ENCODE peak calls at places on chromosome 3, in five cellular contexts. Q is right atrium auricular region, M is endothelial cell, R is tibial artery, D is astrocyte of the spinal cord. X is an unnamed sample.
A peak's percentile ranks its signal among the peaks of the same experiment; 100 is the strongest.

GRCh38 chr3:60932669-60933068 is 318.6 kb downstream of the FHIT start:
- DNase-seq in Q (no peak), M (no peak), R (no peak), D (peak; percentile 30), X (no peak)

GRCh38 chr3:166706094-166706493 is 674.0 kb downstream of the ZBBX start:
- DNase-seq in Q (no peak), M (no peak), R (no peak), D (no peak), X (no peak)

GRCh38 chr3:25830373-25831305 is 40.7 kb downstream of the OXSM start:
- DNase-seq in Q (no peak), M (no peak), R (no peak), D (no peak), X (no peak)

GRCh38 chr3:139718415-139718814 is 40.6 kb upstream of the NMNAT3 start:
- DNase-seq in Q (peak; percentile 60), M (peak; percentile 67), R (peak; percentile 21), D (peak; percentile 47), X (peak; percentile 57)

GRCh38 chr3:87541711-87542110 is 265.3 kb upstream of the POU1F1 start:
- DNase-seq in Q (no peak), M (no peak), R (no peak), D (no peak), X (no peak)

GRCh38 chr3:193901007-193901406 is 234.9 kb upstream of the HES1 start:
- DNase-seq in Q (no peak), M (no peak), R (no peak), D (no peak), X (no peak)

GRCh38 chr3:46087871-46088270 is 60.6 kb upstream of the XCR1 start:
- DNase-seq in Q (peak; percentile 61), M (no peak), R (peak; percentile 51), D (peak; percentile 46), X (no peak)

GRCh38 chr3:129015388-129016105 is 14.4 kb downstream of the EFCC1 start:
- DNase-seq in Q (no peak), M (peak; percentile 71), R (no peak), D (no peak), X (no peak)

GRCh38 chr3:37671926-37672325 is 189.8 kb upstream of the CTDSPL start:
- DNase-seq in Q (no peak), M (no peak), R (no peak), D (no peak), X (no peak)

GRCh38 chr3:182609575-182610156 is 183.6 kb upstream of the ATP11B start:
- DNase-seq in Q (no peak), M (no peak), R (no peak), D (no peak), X (peak; percentile 84)

GRCh38 chr3:156383433-156384025 is 171.4 kb downstream of the SSR3 start:
- DNase-seq in Q (no peak), M (no peak), R (no peak), D (no peak), X (no peak)

GRCh38 chr3:134667461-134667860 is 16.6 kb upstream of the KY start:
- DNase-seq in Q (no peak), M (no peak), R (no peak), D (no peak), X (no peak)

GRCh38 chr3:52227117-52227516 is 1.7 kb upstream of the TLR9 start:
- DNase-seq in Q (no peak), M (no peak), R (no peak), D (no peak), X (no peak)

GRCh38 chr3:152836269-152836668 is 1.3 kb downstream of the P2RY1 start:
- DNase-seq in Q (no peak), M (no peak), R (no peak), D (no peak), X (no peak)

GRCh38 chr3:152835311-152836102 is 576 bp downstream of the P2RY1 start:
- DNase-seq in Q (peak; percentile 69), M (peak; percentile 63), R (peak; percentile 54), D (peak; percentile 69), X (peak; percentile 81)

GRCh38 chr3:152832046-152832445 is 2.9 kb upstream of the P2RY1 start:
- DNase-seq in Q (no peak), M (no peak), R (no peak), D (no peak), X (no peak)

GRCh38 chr3:152833089-152833488 is 1.8 kb upstream of the P2RY1 start:
- DNase-seq in Q (no peak), M (no peak), R (no peak), D (no peak), X (no peak)

DNA sequence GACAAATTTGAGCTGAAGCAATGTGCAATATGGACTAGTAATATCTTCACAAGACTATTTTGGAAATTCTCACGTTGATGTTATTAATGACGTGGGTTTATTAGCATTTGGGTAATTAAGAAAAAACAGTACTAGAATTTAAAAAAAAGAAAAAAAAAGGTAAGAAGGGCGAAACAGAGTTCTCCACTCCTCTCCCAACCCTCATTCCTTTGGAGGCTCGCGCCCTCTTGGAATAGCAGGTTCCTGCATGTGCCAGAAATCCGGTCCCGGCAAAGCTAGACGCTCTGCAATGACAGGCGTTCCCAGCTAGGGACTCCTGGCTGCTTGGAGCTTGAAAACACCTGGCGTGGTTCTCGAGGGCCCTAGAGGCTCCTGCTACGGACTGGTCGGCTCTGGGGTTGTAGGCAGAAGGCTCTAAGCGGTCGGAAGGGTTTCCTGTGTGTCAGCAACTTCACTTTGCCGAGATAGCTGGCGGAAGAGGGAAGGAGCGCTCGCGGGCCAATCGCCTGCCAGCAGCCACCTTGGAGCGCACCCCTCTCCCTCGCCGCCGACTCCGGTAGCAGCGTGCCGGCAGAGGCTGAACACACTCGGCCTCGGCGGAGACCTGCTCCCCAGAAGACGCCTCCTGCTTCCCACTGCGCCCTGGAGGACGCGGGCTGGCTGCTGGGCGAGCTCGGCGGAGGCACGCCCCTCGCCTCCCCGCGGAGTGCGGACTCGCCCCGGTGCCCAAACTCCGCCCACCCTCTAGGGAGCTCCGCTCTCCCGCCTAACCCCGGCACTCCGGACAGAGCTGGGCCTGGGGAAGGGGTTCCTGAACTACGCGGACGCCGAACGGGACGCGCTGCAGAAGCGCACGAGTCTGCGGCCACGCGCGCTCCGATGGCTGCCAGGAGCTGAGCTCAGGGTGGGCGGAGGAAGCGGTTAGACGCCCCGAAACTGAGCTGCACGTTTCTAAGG is at the start of gene P2RY1:
- DNase-seq in Q (peak; percentile 64), M (peak; percentile 86), R (peak; percentile 57), D (peak; percentile 67), X (peak; percentile 91)
- TF ChIP-seq CTCF in Q (peak; percentile 44), M (no peak), R (no peak), D (no peak), X (peak; percentile 12)

GRCh38 chr3:163983948-163984347 is 1094.3 kb downstream of the SI start:
- DNase-seq in Q (no peak), M (no peak), R (no peak), D (no peak), X (no peak)
- TF ChIP-seq CTCF in Q (no peak), M (no peak), R (no peak), D (no peak), X (no peak)

GRCh38 chr3:66037330-66037985 is 1.3 kb downstream of the MAGI1 start:
- DNase-seq in Q (peak; percentile 64), M (peak; percentile 50), R (peak; percentile 38), D (peak; percentile 38), X (peak; percentile 73)
- TF ChIP-seq CTCF in Q (peak; percentile 50), M (no peak), R (peak; percentile 41), D (peak; percentile 29), X (no peak)

GRCh38 chr3:39453134-39453533 is 14.3 kb upstream of the MOBP start:
- DNase-seq in Q (no peak), M (no peak), R (no peak), D (no peak), X (no peak)
- TF ChIP-seq CTCF in Q (no peak), M (no peak), R (no peak), D (no peak), X (no peak)

X was measured in Calu3.